ENCODE peak calls at places on chromosomes 3 and 15, in ten cellular contexts. S, M, U, Y, Z, A, P, F, L and W are unnamed samples.

GRCh38 chr3:84318273-84318809 is 640.4 kb upstream of the CADM2 start:
- DNase-seq in S (no peak), M (peak), U (no peak), Y (no peak), Z (peak), A (no peak), P (no peak), F (no peak), L (no peak), W (no peak)

GRCh38 chr15:83199288-83199687 is 8.3 kb downstream of the HDGFL3 start:
- DNase-seq in S (no peak), M (no peak), U (no peak), Y (no peak), Z (no peak), A (no peak), P (no peak), F (no peak), L (no peak), W (no peak)

GRCh38 chr3:60277376-60277800 is 973.9 kb downstream of the FHIT start:
- DNase-seq in S (peak), M (no peak), U (no peak), Y (no peak), Z (no peak), A (no peak), P (no peak), F (no peak), L (no peak), W (no peak)

GRCh38 chr15:52441846-52442245 is 86.8 kb downstream of the MYO5A start:
- DNase-seq in S (no peak), M (no peak), U (no peak), Y (no peak), Z (no peak), A (no peak), P (no peak), F (no peak), L (no peak), W (no peak)

GRCh38 chr3:4038351-4038750 is 239.1 kb downstream of the LRRN1 start:
- DNase-seq in S (no peak), M (no peak), U (no peak), Y (no peak), Z (no peak), A (no peak), P (no peak), F (no peak), L (no peak), W (no peak)

GRCh38 chr3:117455782-117456181 is 746.2 kb downstream of the TUSC7 start:
- DNase-seq in S (no peak), M (no peak), U (no peak), Y (no peak), Z (no peak), A (no peak), P (no peak), F (no peak), L (no peak), W (no peak)

GRCh38 chr3:197523551-197523950 is 32.2 kb downstream of the BDH1 start:
- DNase-seq in S (no peak), M (no peak), U (no peak), Y (no peak), Z (no peak), A (no peak), P (peak), F (no peak), L (no peak), W (no peak)

GRCh38 chr15:66832679-66833078 is 130.6 kb downstream of the SMAD6 start:
- DNase-seq in S (no peak), M (no peak), U (no peak), Y (no peak), Z (no peak), A (no peak), P (peak), F (no peak), L (no peak), W (no peak)

GRCh38 chr15:48493084-48493762 is 152.3 kb downstream of the FBN1 start:
- DNase-seq in S (no peak), M (no peak), U (no peak), Y (no peak), Z (no peak), A (no peak), P (no peak), F (no peak), L (no peak), W (peak)

GRCh38 chr3:11495948-11496557 is 147.7 kb downstream of the VGLL4 start:
- DNase-seq in S (no peak), M (no peak), U (no peak), Y (no peak), Z (no peak), A (peak), P (no peak), F (no peak), L (no peak), W (no peak)
- TF ChIP-seq EP300 in S (no peak), M (no peak), U (no peak), Y (no peak), Z (no peak), A (no peak), P (no peak), F (no peak), L (no peak), W (no peak)

GRCh38 chr15:64430000-64430735 is 30.2 kb upstream of the ZNF609 start:
- DNase-seq in S (peak), M (no peak), U (no peak), Y (no peak), Z (peak), A (peak), P (no peak), F (no peak), L (no peak), W (peak)

GRCh38 chr15:64422697-64423096 is 35.1 kb downstream of the TRIP4 start:
- DNase-seq in S (no peak), M (no peak), U (no peak), Y (no peak), Z (no peak), A (no peak), P (no peak), F (no peak), L (no peak), W (no peak)

GRCh38 chr15:64429448-64429847 is 30.9 kb upstream of the ZNF609 start:
- DNase-seq in S (no peak), M (no peak), U (no peak), Y (no peak), Z (no peak), A (no peak), P (no peak), F (no peak), L (no peak), W (no peak)

GRCh38 chr15:64423970-64424369 is 36.3 kb downstream of the TRIP4 start:
- DNase-seq in S (no peak), M (no peak), U (no peak), Y (no peak), Z (no peak), A (no peak), P (no peak), F (no peak), L (no peak), W (no peak)

DNA sequence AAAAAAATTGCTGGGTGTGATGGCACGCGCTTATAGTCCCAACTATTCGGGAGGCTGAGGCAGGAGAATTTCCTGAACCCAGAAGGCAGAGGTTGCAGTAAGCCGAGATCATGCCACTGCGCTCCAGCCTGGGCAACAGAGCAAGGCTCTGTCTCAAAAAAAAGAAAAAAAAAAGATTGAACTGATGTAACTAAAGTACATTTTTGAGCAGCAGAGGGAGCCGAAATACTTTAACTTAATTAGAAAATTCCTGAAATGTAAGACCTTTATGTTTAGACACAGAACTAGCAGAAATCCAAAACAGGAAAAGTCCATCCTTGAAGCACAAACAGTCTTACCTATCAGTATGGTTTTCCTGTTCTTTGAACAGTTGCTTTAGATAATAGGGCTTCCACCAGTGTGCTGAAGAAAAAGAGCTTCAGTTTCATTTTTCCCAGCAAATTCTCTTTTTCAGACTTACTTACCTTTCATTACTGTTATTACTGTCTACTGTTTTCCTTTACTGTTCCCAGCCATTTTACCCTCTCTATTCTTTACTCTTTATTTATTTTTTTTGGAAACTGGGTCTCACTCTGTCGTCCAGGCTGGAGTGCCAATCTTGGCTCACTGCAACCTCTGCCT is 33.4 kb upstream of the ZNF609 start:
- DNase-seq in S (no peak), M (peak), U (no peak), Y (no peak), Z (no peak), A (no peak), P (no peak), F (peak), L (no peak), W (no peak)
- TF ChIP-seq EP300 in S (no peak), M (no peak), U (no peak), Y (no peak), Z (no peak), A (no peak), P (no peak), F (no peak), L (no peak), W (no peak)

DNA sequence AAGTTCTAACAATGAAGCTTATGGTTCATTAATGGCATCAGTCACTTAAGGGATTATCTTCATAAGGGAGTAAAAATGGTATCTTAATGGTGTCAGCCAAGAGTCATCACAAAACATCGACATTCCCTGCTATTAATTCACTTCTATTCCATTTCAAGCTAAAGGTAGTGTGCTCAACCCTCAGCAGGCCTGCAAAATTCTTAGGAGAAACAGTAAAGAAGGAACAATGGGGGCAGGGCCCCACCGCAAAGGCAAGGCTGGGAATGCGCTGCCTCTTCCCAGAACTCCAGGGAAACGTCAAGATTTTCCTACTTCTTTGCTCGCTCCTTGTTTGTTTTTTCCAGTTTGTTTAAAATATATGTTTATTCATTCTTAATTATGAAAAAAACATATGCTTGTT is 187.3 kb upstream of the TSC22D2 start:
- DNase-seq in S (no peak), M (no peak), U (peak), Y (no peak), Z (no peak), A (no peak), P (no peak), F (no peak), L (peak), W (no peak)
- TF ChIP-seq EP300 in S (no peak), M (no peak), U (no peak), Y (no peak), Z (no peak), A (no peak), P (no peak), F (no peak), L (no peak), W (no peak)

DNA sequence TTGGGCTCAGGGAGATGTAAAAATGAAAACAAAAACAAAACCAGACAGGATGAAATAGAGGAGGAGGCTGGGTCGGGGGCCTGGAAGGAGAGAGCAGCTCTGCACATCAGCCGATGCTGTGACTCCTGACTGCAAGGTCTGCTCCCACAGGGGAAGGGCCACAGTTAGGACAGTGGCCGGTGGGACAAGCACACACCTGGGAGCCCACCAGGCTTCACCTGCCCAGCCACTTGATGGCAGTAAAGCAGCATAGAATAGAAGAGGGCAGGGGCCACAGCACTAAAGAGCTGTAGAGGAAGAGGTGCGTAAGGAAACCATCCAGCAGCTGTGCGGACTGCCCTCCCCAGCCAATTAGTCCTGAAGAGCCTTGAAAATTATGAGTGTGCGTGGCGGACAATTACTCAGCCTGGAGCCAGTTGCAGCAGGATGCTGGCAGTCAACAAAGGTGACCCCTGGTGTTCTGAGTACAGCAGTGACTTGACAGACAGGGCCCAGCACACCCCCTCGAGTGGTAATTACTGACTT is 29.8 kb downstream of the ALS2CL start:
- DNase-seq in S (no peak), M (peak), U (peak), Y (no peak), Z (no peak), A (peak), P (peak), F (no peak), L (no peak), W (peak)
- TF ChIP-seq EP300 in S (no peak), M (no peak), U (no peak), Y (no peak), Z (no peak), A (no peak), P (no peak), F (no peak), L (no peak), W (no peak)

GRCh38 chr3:43737001-43737440 is 46.3 kb downstream of the ABHD5 start:
- DNase-seq in S (no peak), M (no peak), U (no peak), Y (no peak), Z (no peak), A (no peak), P (no peak), F (no peak), L (peak), W (no peak)
- TF ChIP-seq EP300 in S (no peak), M (no peak), U (no peak), Y (no peak), Z (no peak), A (no peak), P (no peak), F (no peak), L (no peak), W (no peak)

GRCh38 chr15:101559938-101560337 is 70.4 kb upstream of the PCSK6 start:
- DNase-seq in S (no peak), M (no peak), U (no peak), Y (no peak), Z (no peak), A (no peak), P (no peak), F (no peak), L (no peak), W (peak)
- TF ChIP-seq EP300 in S (no peak), M (no peak), U (no peak), Y (no peak), Z (no peak), A (no peak), P (no peak), F (no peak), L (no peak), W (no peak)

GRCh38 chr3:111861396-111861795 is 2.3 kb downstream of the PHLDB2 start:
- DNase-seq in S (no peak), M (no peak), U (no peak), Y (no peak), Z (no peak), A (no peak), P (no peak), F (no peak), L (no peak), W (no peak)
- TF ChIP-seq EP300 in S (no peak), M (no peak), U (no peak), Y (no peak), Z (no peak), A (no peak), P (no peak), F (no peak), L (no peak), W (no peak)

GRCh38 chr3:133890972-133891644 is 4.6 kb downstream of the RAB6B start:
- DNase-seq in S (no peak), M (no peak), U (no peak), Y (no peak), Z (no peak), A (no peak), P (no peak), F (no peak), L (peak), W (no peak)

GRCh38 chr3:133891662-133892389 is 3.9 kb downstream of the RAB6B start:
- DNase-seq in S (no peak), M (no peak), U (no peak), Y (no peak), Z (no peak), A (no peak), P (no peak), F (no peak), L (peak), W (no peak)

GRCh38 chr3:133894334-133895207 is 1.1 kb downstream of the RAB6B start:
- DNase-seq in S (peak), M (no peak), U (peak), Y (no peak), Z (no peak), A (no peak), P (no peak), F (no peak), L (peak), W (no peak)

GRCh38 chr3:133893683-133894333 is 1.9 kb downstream of the RAB6B start:
- DNase-seq in S (peak), M (no peak), U (no peak), Y (no peak), Z (no peak), A (no peak), P (no peak), F (no peak), L (peak), W (no peak)

DNA sequence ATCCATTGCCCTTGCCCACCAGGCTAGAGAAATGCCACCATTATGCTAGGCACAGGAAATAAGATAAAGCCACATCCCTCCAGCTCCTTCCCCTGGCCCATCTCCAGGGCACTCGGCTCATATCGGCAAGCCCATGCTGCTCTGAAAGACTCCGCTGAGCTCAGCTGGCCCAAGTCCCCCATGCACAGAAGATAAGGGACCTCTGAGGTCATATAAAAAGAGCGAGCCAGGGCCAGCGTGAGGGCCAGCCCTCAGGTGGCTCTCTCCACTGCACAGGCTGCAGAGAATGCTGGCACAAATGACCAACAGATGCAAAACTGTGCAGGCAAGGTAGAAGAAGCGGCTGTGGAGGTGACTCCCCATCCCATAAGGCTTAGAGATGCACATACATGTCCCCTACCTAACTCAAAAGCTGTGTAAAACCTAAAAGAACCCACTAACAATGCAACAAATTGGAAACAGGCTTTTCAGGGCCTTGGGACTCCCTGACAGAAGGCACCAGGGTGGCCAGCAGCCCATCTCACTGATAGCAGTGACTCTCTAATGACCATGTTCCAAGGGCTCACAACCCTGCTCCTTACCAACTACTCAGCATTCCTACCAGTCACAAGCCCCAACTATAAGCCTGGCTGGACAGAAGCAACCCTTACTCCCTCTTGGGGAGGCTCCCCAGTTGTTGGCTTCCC is 3.0 kb downstream of the RAB6B start:
- DNase-seq in S (no peak), M (no peak), U (no peak), Y (no peak), Z (no peak), A (no peak), P (no peak), F (no peak), L (peak), W (no peak)
- TF ChIP-seq EP300 in S (peak), M (no peak), U (no peak), Y (no peak), Z (no peak), A (no peak), P (no peak), F (no peak), L (no peak), W (no peak)

DNA sequence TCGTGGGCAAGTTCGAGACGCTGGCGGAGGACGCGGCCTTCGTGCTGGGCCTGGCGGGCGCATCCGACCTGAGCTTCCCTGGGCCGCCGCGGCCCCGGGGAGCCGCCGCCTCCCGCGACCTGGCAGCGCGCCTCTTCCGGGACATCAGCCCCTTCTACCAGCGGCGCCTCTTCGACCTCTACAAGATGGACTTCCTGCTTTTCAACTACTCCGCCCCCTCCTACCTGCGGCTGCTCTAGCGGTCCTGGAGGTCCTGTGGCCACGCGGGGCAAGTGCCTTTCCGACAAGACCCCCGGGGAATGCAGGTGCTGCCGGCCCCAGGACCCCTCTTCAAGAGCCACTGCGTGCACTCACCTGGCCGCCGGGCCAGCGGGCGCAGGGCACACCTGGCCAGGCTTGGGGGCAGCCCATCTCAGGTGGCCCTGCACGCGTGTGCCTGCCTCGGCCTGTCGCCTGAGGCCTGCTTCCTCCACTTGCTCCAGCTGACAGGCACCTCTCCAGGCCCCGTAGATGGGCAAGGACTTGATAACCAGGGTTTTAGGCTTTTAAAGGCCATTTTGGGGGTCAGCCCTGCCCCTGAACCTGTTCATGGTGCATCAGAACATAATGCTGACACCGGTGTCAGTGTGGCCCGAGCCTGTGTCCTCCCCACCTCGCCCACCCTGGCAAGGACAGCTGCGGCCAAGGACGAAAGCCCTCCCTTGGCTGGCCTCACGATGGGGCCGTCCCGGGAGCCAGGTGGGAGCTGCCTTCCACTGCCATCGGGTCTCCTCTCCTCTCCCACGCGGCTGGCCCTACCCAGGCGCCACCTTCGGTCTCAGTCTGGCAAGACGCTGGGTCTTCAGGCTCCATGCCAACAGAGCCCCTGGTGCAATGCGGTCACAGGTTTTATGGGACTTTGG is 16.1 kb downstream of the C3orf22 start:
- DNase-seq in S (no peak), M (no peak), U (peak), Y (peak), Z (no peak), A (no peak), P (peak), F (no peak), L (no peak), W (peak)
- TF ChIP-seq EP300 in S (no peak), M (no peak), U (no peak), Y (no peak), Z (no peak), A (no peak), P (no peak), F (no peak), L (no peak), W (no peak)